ENCODE peak calls at places on chromosomes 3 and 15, in nine cellular contexts. X is KBM-7; N is OCI-LY7; Y is hippocampal formation; M is HT-29; K is activated CD8-positive, alpha-beta memory T cell treated with anti-CD3 and anti-CD28 coated beads for 48 hours; O is NT2/D1; B is NCI-H1092; G is stimulated activated naive CD8-positive, alpha-beta T cell treated with anti-CD3 and anti-CD28 coated beads, Interleukin-15, amount 100 ng/mL, for 72 hours. S is an unnamed sample.

GRCh38 chr3:99128740-99129505 is 227.4 kb upstream of the DCBLD2 start:
- DNase-seq in X (no peak), N (no peak), Y (no peak), M (no peak), K (no peak), O (no peak), B (no peak), G (no peak), S (peak; percentile 97)

GRCh38 chr3:48695113-48695753 is 9.5 kb upstream of the NCKIPSD start:
- DNase-seq in X (no peak), N (no peak), Y (no peak), M (no peak), K (no peak), O (peak; percentile 91), B (peak; percentile 15), G (no peak), S (no peak)

GRCh38 chr15:58313304-58313703 is 118.5 kb upstream of the LIPC start:
- DNase-seq in X (no peak), N (no peak), Y (no peak), M (no peak), K (no peak), O (no peak), B (no peak), G (no peak), S (no peak)

GRCh38 chr3:11455977-11456376 is 183.8 kb downstream of the ATG7 start:
- DNase-seq in X (no peak), N (no peak), Y (no peak), M (no peak), K (no peak), O (no peak), B (no peak), G (no peak), S (no peak)

GRCh38 chr15:27512281-27513001 is 541.5 kb downstream of the GABRG3 start:
- DNase-seq in X (no peak), N (no peak), Y (no peak), M (no peak), K (no peak), O (peak; percentile 11), B (no peak), G (no peak), S (no peak)

GRCh38 chr15:26848498-26848897 is 18.4 kb upstream of the GABRA5 start:
- DNase-seq in X (peak; percentile 2), N (no peak), Y (no peak), M (peak; percentile 32), K (no peak), O (no peak), B (no peak), G (no peak), S (peak; percentile 9)

GRCh38 chr3:124701687-124702086 is 28.6 kb upstream of the UMPS start:
- DNase-seq in X (no peak), N (no peak), Y (no peak), M (no peak), K (no peak), O (no peak), B (no peak), G (no peak), S (peak; percentile 92)

GRCh38 chr3:5314897-5315296 is 127.4 kb downstream of the EDEM1 start:
- DNase-seq in X (no peak), N (no peak), Y (no peak), M (no peak), K (no peak), O (no peak), B (no peak), G (no peak), S (no peak)

GRCh38 chr3:119562307-119562961 is 3.0 kb upstream of the CD80 start:
- DNase-seq in X (peak; percentile 51), N (no peak), Y (no peak), M (no peak), K (peak; percentile 56), O (no peak), B (no peak), G (peak; percentile 64), S (no peak)

GRCh38 chr15:90075420-90076289 is 26.6 kb downstream of the IDH2 start:
- DNase-seq in X (no peak), N (no peak), Y (no peak), M (peak; percentile 69), K (no peak), O (peak; percentile 56), B (no peak), G (no peak), S (no peak)

GRCh38 chr3:190855151-190855550 is 7.3 kb downstream of the GMNC start:
- DNase-seq in X (no peak), N (no peak), Y (no peak), M (no peak), K (no peak), O (peak; percentile 3), B (no peak), G (no peak), S (no peak)

GRCh38 chr15:40445411-40446055 is 4.8 kb downstream of the BAHD1 start:
- DNase-seq in X (no peak), N (no peak), Y (no peak), M (no peak), K (no peak), O (no peak), B (no peak), G (no peak), S (no peak)

GRCh38 chr3:128549283-128550112 is 56.5 kb upstream of the GATA2 start:
- DNase-seq in X (no peak), N (no peak), Y (no peak), M (no peak), K (no peak), O (no peak), B (no peak), G (no peak), S (peak; percentile 38)

GRCh38 chr3:169813757-169814517 is 1.2 kb upstream of the LRRC34 start:
- DNase-seq in X (peak; percentile 89), N (peak; percentile 91), Y (no peak), M (peak; percentile 80), K (peak; percentile 60), O (no peak), B (peak; percentile 26), G (peak; percentile 73), S (no peak)